ENCODE peak calls at places on chromosomes 4 and X, in six cellular contexts. F, U, N, V, S and T are unnamed samples.

GRCh38 chr4:3689576-3690551 is 76.3 kb upstream of the ADRA2C start:
- DNase-seq in F (peak), U (no peak), N (peak), V (no peak), S (peak), T (no peak)

GRCh38 chr4:137674066-137674465 is 141.8 kb upstream of the PCDH18 start:
- DNase-seq in F (no peak), U (no peak), N (no peak), V (no peak), S (no peak), T (peak)

GRCh38 chrX:68498508-68499379 is at the start of gene YIPF6:
- DNase-seq in F (peak), U (peak), N (peak), V (peak), S (peak), T (peak)

GRCh38 chr4:131974730-131975129 is 1174.4 kb upstream of the PCDH10 start:
- DNase-seq in F (no peak), U (no peak), N (no peak), V (no peak), S (no peak), T (peak)

GRCh38 chrX:57640674-57641016 is 39.4 kb downstream of the NLRP2B start:
- DNase-seq in F (no peak), U (no peak), N (no peak), V (no peak), S (no peak), T (no peak)

GRCh38 chrX:37684426-37684825 is 1.2 kb upstream of the XK start:
- DNase-seq in F (no peak), U (no peak), N (no peak), V (no peak), S (no peak), T (no peak)

GRCh38 chr4:112296949-112297483 is at the start of gene ALPK1:
- DNase-seq in F (no peak), U (peak), N (no peak), V (no peak), S (no peak), T (peak)

GRCh38 chr4:169410839-169411770 is 140.3 kb upstream of the SH3RF1 start:
- DNase-seq in F (no peak), U (no peak), N (no peak), V (no peak), S (no peak), T (peak)

GRCh38 chr4:8706221-8707044 is 113.9 kb downstream of the CPZ start:
- DNase-seq in F (peak), U (no peak), N (peak), V (no peak), S (no peak), T (no peak)

GRCh38 chrX:150086371-150086770 is 148.1 kb upstream of the EOLA2 start:
- DNase-seq in F (no peak), U (no peak), N (no peak), V (no peak), S (no peak), T (no peak)

GRCh38 chr4:17024430-17024829 is 126.0 kb upstream of the LDB2 start:
- DNase-seq in F (no peak), U (no peak), N (no peak), V (no peak), S (no peak), T (peak)

GRCh38 chr4:105631818-105632400 is 76.6 kb downstream of the INTS12 start:
- DNase-seq in F (no peak), U (no peak), N (no peak), V (no peak), S (no peak), T (peak)

GRCh38 chrX:110853610-110854009 is 58.0 kb upstream of the CHRDL1 start:
- DNase-seq in F (no peak), U (peak), N (no peak), V (peak), S (no peak), T (peak)

GRCh38 chrX:153687121-153688039 is at the start of gene SLC6A8:
- DNase-seq in F (peak), U (peak), N (peak), V (peak), S (peak), T (peak)
- TF ChIP-seq CTCF in F (peak), U (peak), N (peak), V (peak), S (peak), T (peak)

DNA sequence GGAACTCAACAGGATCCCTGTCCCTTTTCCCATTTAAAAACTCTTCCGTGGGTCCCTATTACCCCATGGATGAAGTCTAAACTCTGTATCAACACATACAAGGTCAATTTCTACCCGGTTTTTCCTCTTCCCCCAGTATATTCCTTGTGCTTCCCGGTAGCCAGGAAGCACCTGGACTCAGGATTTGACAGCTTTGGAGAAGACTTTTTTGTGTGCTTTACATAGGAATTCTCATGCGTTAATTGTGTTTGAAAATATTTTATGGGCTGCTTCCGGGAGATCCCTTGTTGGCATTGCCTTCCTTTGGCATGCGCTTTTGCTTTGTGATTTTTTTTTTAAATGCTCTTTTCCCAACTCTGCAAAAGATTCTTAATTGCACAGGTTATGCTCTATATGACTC is 7.2 kb downstream of the SMS start:
- DNase-seq in F (no peak), U (no peak), N (no peak), V (no peak), S (no peak), T (no peak)
- H3K4me3 ChIP-seq in F (no peak), U (no peak), N (no peak), V (no peak), S (no peak), T (no peak)

GRCh38 chrX:23387826-23388225 is 53.2 kb downstream of the PTCHD1 start:
- DNase-seq in F (no peak), U (no peak), N (no peak), V (no peak), S (no peak), T (no peak)
- TF ChIP-seq CTCF in F (no peak), U (no peak), N (no peak), V (no peak), S (no peak), T (no peak)

GRCh38 chr4:2365913-2366210 is 52.6 kb downstream of the ZFYVE28 start:
- DNase-seq in F (peak), U (no peak), N (peak), V (peak), S (no peak), T (no peak)
- H3K4me3 ChIP-seq in F (no peak), U (no peak), N (no peak), V (no peak), S (no peak), T (no peak)

GRCh38 chr4:123102897-123103489 is 180.6 kb upstream of the NUDT6 start:
- DNase-seq in F (no peak), U (peak), N (no peak), V (no peak), S (no peak), T (peak)
- TF ChIP-seq CTCF in F (peak), U (peak), N (peak), V (peak), S (peak), T (peak)

DNA sequence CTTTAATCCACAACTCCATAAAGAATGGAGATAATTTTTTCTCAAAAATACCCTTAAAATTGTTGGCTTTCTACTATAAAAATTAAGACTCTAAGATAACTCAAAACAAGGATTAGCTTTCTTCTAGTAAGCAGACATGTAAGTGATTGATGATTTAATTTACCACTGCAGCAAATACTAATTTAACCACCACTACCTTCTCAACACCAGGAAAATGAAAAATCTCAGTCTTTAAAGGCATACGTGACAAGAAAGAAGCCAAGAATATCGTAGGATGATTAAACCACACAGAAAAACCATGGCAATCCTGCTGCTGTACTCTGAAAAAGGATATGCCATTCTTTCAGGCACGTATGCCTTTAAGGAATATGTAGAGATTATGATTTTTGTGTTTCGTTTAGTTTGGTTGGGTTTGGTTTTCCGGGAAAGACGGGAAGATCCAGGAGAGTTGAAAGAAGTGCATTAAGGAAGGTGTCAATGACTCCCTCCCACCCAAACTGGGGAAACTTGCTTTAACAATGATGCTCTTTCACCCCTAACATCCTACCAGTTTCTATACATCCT is 881 bp downstream of the LRCH2 start:
- DNase-seq in F (no peak), U (no peak), N (no peak), V (no peak), S (no peak), T (peak)
- H3K4me3 ChIP-seq in F (peak), U (no peak), N (peak), V (peak), S (peak), T (peak)

GRCh38 chr4:120130786-120131185 is 64.1 kb upstream of the MAD2L1 start:
- DNase-seq in F (no peak), U (no peak), N (no peak), V (no peak), S (no peak), T (no peak)
- TF ChIP-seq CTCF in F (no peak), U (no peak), N (no peak), V (no peak), S (no peak), T (no peak)

GRCh38 chrX:136780241-136780640 is 491 bp downstream of the ARHGEF6 start:
- DNase-seq in F (no peak), U (no peak), N (no peak), V (no peak), S (no peak), T (no peak)

GRCh38 chrX:136780738-136781137 is at the start of gene ARHGEF6:
- DNase-seq in F (no peak), U (no peak), N (no peak), V (no peak), S (no peak), T (no peak)

GRCh38 chrX:136778020-136778419 is 2.7 kb downstream of the ARHGEF6 start:
- DNase-seq in F (no peak), U (no peak), N (no peak), V (no peak), S (no peak), T (no peak)

GRCh38 chrX:136778914-136779313 is 1.8 kb downstream of the ARHGEF6 start:
- DNase-seq in F (no peak), U (no peak), N (no peak), V (no peak), S (no peak), T (no peak)

DNA sequence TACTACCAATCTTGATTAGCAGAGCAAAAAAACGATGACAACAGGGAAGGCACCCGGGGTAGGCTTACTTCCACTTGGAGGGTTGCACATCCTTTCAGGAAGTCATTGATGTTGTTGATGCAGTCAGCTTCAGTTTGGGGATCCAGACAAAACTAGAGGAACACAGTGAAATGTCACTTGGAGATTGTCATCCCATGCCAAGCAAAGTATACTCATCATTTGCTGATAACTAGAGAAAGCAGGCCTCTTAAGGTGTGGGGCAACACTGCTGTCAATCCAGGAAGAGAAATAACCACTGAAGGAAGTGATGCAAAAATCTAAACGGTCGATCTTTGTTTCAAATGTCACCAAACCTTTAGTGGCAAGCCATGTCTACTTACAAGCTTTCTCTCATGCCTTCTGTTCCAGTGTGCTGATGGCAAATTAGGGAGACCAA is 1.4 kb downstream of the ARHGEF6 start:
- DNase-seq in F (no peak), U (no peak), N (no peak), V (no peak), S (no peak), T (no peak)
- H3K4me3 ChIP-seq in F (peak), U (no peak), N (peak), V (no peak), S (peak), T (no peak)

GRCh38 chr4:145218251-145218650 is 37.9 kb upstream of the OTUD4 start:
- DNase-seq in F (no peak), U (no peak), N (peak), V (no peak), S (no peak), T (peak)

GRCh38 chr4:145217339-145217738 is 37.0 kb upstream of the OTUD4 start:
- DNase-seq in F (no peak), U (no peak), N (no peak), V (no peak), S (no peak), T (no peak)

GRCh38 chr4:145213245-145213644 is 32.9 kb upstream of the OTUD4 start:
- DNase-seq in F (no peak), U (no peak), N (no peak), V (no peak), S (no peak), T (no peak)

DNA sequence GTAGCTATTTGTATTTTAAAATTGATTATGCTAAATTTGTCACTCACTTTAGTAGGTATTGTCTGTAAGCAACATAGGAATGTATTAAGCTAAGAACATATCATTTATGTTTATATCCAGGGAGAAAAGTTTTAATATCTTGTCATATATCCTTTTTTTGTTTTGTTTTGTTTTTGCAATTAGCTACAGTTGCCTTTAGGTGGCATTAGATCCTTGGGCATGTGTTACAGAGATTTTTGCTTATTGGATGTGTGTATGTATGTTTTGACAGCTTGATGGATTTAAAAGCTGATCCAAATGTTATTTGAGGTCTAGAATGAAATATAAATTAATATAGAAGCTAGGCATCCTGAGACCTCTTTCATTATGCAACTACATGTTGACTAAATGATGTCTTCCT is 36.1 kb upstream of the OTUD4 start:
- DNase-seq in F (no peak), U (no peak), N (no peak), V (no peak), S (no peak), T (peak)
- TF ChIP-seq CTCF in F (peak), U (no peak), N (peak), V (peak), S (peak), T (peak)